ENCODE peak calls at places on chromosomes 7 and 10, in nine cellular contexts. P is activated T-helper 1 cell treated with Interleukin-2 at 50 U/mL for 16 hours, M is Caki2, L is NCI-H1436, K is HTR-8/SVneo, H is brain microvascular endothelial cell, A is activated T-cell treated with anti-CD3 and anti-CD28 coated beads for 48 hours, Q is psoas muscle, J is iris pigment epithelial cell. X is an unnamed sample.

GRCh38 chr10:75402486-75403143 is 1.1 kb upstream of the ZNF503 start:
- DNase-seq in K (no peak), J (no peak), Q (peak), M (peak), A (no peak), H (no peak), L (peak), P (no peak), X (no peak)

GRCh38 chr7:2517004-2517403 is 2.6 kb upstream of the LFNG start:
- DNase-seq in K (peak), A (no peak), P (no peak), M (peak), H (peak), J (peak), Q (no peak), L (no peak), X (no peak)

GRCh38 chr7:44867073-44867990 is 18.0 kb downstream of the PURB start:
- DNase-seq in P (no peak), M (peak), L (no peak), H (peak), J (peak), A (no peak), K (peak), Q (peak), X (no peak)

GRCh38 chr10:113126506-113127192 is 176.6 kb downstream of the TCF7L2 start:
- DNase-seq in Q (peak), H (peak), L (peak), A (peak), P (peak), K (peak), J (peak), M (peak), X (peak)

GRCh38 chr10:129031233-129032150 is 435.5 kb upstream of the MGMT start:
- DNase-seq in M (peak), A (peak), J (peak), H (peak), K (no peak), Q (peak), L (peak), P (peak), X (peak)

GRCh38 chr7:78620931-78621330 is 822.4 kb downstream of the PHTF2 start:
- DNase-seq in A (no peak), K (no peak), Q (no peak), H (no peak), L (no peak), M (peak), J (peak), P (no peak), X (no peak)

GRCh38 chr7:73941836-73942551 is 81.0 kb downstream of the TMEM270 start:
- DNase-seq in P (no peak), Q (no peak), L (no peak), K (no peak), H (peak), M (peak), J (peak), A (no peak), X (no peak)

GRCh38 chr7:50369408-50370026 is 65.0 kb downstream of the IKZF1 start:
- DNase-seq in J (peak), K (no peak), Q (no peak), L (peak), A (no peak), M (no peak), P (no peak), H (no peak), X (peak)

GRCh38 chr7:158576050-158576762 is 11.4 kb downstream of the PTPRN2 start:
- DNase-seq in K (no peak), J (no peak), L (no peak), Q (no peak), H (no peak), P (no peak), A (no peak), M (no peak), X (no peak)

GRCh38 chr10:129877773-129878371 is 86.2 kb downstream of the EBF3 start:
- DNase-seq in K (no peak), H (no peak), J (no peak), P (no peak), L (peak), Q (no peak), M (no peak), A (peak), X (peak)

GRCh38 chr10:102072867-102073527 is 7.8 kb downstream of the HPS6 start:
- DNase-seq in H (peak), J (peak), A (peak), Q (peak), K (peak), P (peak), M (peak), L (peak), X (peak)

GRCh38 chr10:25651534-25651933 is 282.5 kb upstream of the MYO3A start:
- DNase-seq in H (no peak), P (no peak), Q (no peak), A (no peak), L (no peak), J (no peak), M (no peak), K (no peak), X (no peak)

GRCh38 chr7:75945297-75946168 is 30.6 kb downstream of the POR start:
- DNase-seq in P (no peak), L (no peak), H (no peak), Q (peak), A (no peak), J (peak), M (no peak), K (no peak), X (no peak)

GRCh38 chr7:32051128-32051527 is 19.1 kb downstream of the PDE1C start:
- DNase-seq in L (no peak), Q (no peak), J (no peak), H (no peak), A (no peak), M (no peak), K (no peak), P (no peak), X (no peak)

GRCh38 chr7:2175514-2175913 is 57.2 kb downstream of the MAD1L1 start:
- DNase-seq in M (peak), K (peak), A (no peak), J (peak), L (no peak), H (peak), Q (no peak), P (no peak), X (no peak)

GRCh38 chr10:105292236-105292635 is 651.1 kb downstream of the SORCS3 start:
- DNase-seq in J (no peak), K (no peak), A (no peak), M (no peak), Q (no peak), H (no peak), L (no peak), P (no peak), X (no peak)

GRCh38 chr7:1060315-1061080 is 16.2 kb downstream of the GPR146 start:
- DNase-seq in J (peak), Q (no peak), K (no peak), P (no peak), M (no peak), L (no peak), H (no peak), A (no peak), X (no peak)

GRCh38 chr7:127667017-127667670 is 15.2 kb downstream of the SND1 start:
- DNase-seq in Q (no peak), A (no peak), L (no peak), J (peak), P (no peak), H (no peak), K (peak), M (no peak), X (no peak)

GRCh38 chr7:94284120-94284519 is 110.6 kb upstream of the COL1A2 start:
- DNase-seq in Q (no peak), A (no peak), J (peak), K (no peak), M (no peak), L (no peak), H (no peak), P (no peak), X (no peak)

GRCh38 chr10:100307716-100308115 is 21.2 kb upstream of the BLOC1S2 start:
- DNase-seq in H (peak), L (no peak), P (no peak), J (peak), M (no peak), Q (no peak), K (no peak), A (no peak), X (no peak)

GRCh38 chr7:45863715-45864114 is 9.2 kb downstream of the CCDC201 start:
- DNase-seq in J (no peak), H (no peak), Q (no peak), A (no peak), P (no peak), K (no peak), M (no peak), L (no peak), X (no peak)

GRCh38 chr10:113041841-113042745 is 92.0 kb downstream of the TCF7L2 start:
- DNase-seq in M (no peak), A (no peak), P (no peak), L (no peak), J (no peak), Q (no peak), K (no peak), H (no peak), X (no peak)

GRCh38 chr7:137846588-137847417 is at the start of gene DGKI:
- DNase-seq in Q (peak), J (no peak), L (peak), M (no peak), H (no peak), K (no peak), A (no peak), P (no peak), X (peak)

GRCh38 chr10:26367771-26368170 is 70.4 kb upstream of the APBB1IP start:
- DNase-seq in P (no peak), A (peak), J (peak), M (peak), L (no peak), H (peak), Q (no peak), K (peak), X (peak)

GRCh38 chr10:99888623-99889022 is 106.2 kb downstream of the ABCC2 start:
- DNase-seq in J (peak), A (no peak), K (no peak), M (no peak), P (no peak), Q (no peak), L (no peak), H (peak), X (no peak)

GRCh38 chr10:77139145-77139692 is 498.4 kb downstream of the KCNMA1 start:
- DNase-seq in H (no peak), Q (no peak), P (no peak), J (no peak), M (no peak), A (no peak), L (no peak), K (no peak), X (no peak)

GRCh38 chr10:71737356-71738172 is 18.0 kb upstream of the C10orf105 start:
- DNase-seq in Q (no peak), P (no peak), L (no peak), H (no peak), J (no peak), K (no peak), A (no peak), M (no peak), X (no peak)

GRCh38 chr7:73644887-73645286 is 20.6 kb upstream of the MLXIPL start:
- DNase-seq in Q (no peak), J (no peak), K (no peak), M (no peak), H (no peak), L (no peak), A (no peak), P (no peak), X (no peak)

GRCh38 chr7:82335927-82336326 is 107.7 kb downstream of the CACNA2D1 start:
- DNase-seq in Q (no peak), H (no peak), A (no peak), J (peak), K (no peak), L (peak), M (no peak), P (no peak), X (no peak)

GRCh38 chr7:54778166-54778565 is 19.2 kb upstream of the SEC61G start:
- DNase-seq in P (no peak), K (no peak), A (no peak), J (no peak), Q (no peak), L (no peak), M (no peak), H (no peak), X (no peak)

GRCh38 chr7:20107582-20107981 is 109.6 kb downstream of the MACC1 start:
- DNase-seq in P (no peak), J (no peak), K (no peak), H (no peak), Q (no peak), M (no peak), A (no peak), L (no peak), X (no peak)

GRCh38 chr7:124072603-124073324 is 39.9 kb upstream of the TMEM229A start:
- DNase-seq in L (no peak), J (peak), K (peak), A (no peak), Q (no peak), P (no peak), H (peak), M (peak), X (no peak)

GRCh38 chr10:3220853-3221252 is 48.3 kb upstream of the PITRM1 start:
- DNase-seq in H (peak), L (no peak), P (no peak), M (no peak), K (no peak), J (peak), A (no peak), Q (no peak), X (no peak)

GRCh38 chr10:31090894-31091607 is 59.4 kb upstream of the ZNF438 start:
- DNase-seq in J (peak), P (no peak), K (no peak), L (no peak), H (peak), A (no peak), M (no peak), Q (no peak), X (no peak)